ENCODE peak calls at places on chromosome 14, in eight cellular contexts. Y, S, N, C, F, I, E and J are unnamed samples.
A peak's percentile ranks its signal among the peaks of the same experiment; 100 is the strongest.

GRCh38 chr14:56244138-56244789 is 126.1 kb downstream of the PELI2 start:
- DNase-seq in N (no peak), I (no peak), F (no peak), S (no peak), Y (no peak), E (no peak), C (peak; percentile 21), J (no peak)

GRCh38 chr14:49593016-49593415 is 5.7 kb upstream of the LRR1 start:
- DNase-seq in N (no peak), F (no peak), E (no peak), I (no peak), S (no peak), Y (no peak), C (no peak), J (no peak)

GRCh38 chr14:95255013-95255412 is 64.7 kb downstream of the CLMN start:
- DNase-seq in F (no peak), I (no peak), S (no peak), E (no peak), Y (no peak), N (no peak), C (no peak), J (no peak)

GRCh38 chr14:21268612-21269251 is 510 bp downstream of the HNRNPC start:
- DNase-seq in N (peak; percentile 39), E (no peak), F (peak; percentile 54), Y (no peak), S (peak; percentile 73), I (peak; percentile 18), C (peak; percentile 70), J (no peak)

GRCh38 chr14:24251880-24252288 is 9.5 kb upstream of the TINF2 start:
- DNase-seq in Y (no peak), I (no peak), N (no peak), E (no peak), S (no peak), C (no peak), F (no peak), J (no peak)

GRCh38 chr14:60649815-60650381 is 621 bp upstream of the SIX1 start:
- DNase-seq in N (peak; percentile 51), S (no peak), E (no peak), C (no peak), I (peak; percentile 44), Y (peak; percentile 25), F (peak; percentile 41), J (no peak)

GRCh38 chr14:64960762-64961276 is 11.3 kb downstream of the RAB15 start:
- DNase-seq in C (no peak), N (no peak), E (no peak), I (no peak), Y (no peak), S (no peak), F (peak; percentile 34), J (no peak)

GRCh38 chr14:101729382-101729781 is 32.1 kb upstream of the PPP2R5C start:
- DNase-seq in I (no peak), E (no peak), C (no peak), Y (no peak), N (no peak), S (no peak), F (no peak), J (no peak)

GRCh38 chr14:90580381-90581335 is 183.8 kb downstream of the CALM1 start:
- DNase-seq in I (peak; percentile 60), F (no peak), Y (no peak), C (no peak), N (no peak), E (no peak), S (no peak), J (no peak)

GRCh38 chr14:104025481-104025975 is 60.0 kb upstream of the ASPG start:
- DNase-seq in S (no peak), F (no peak), C (no peak), I (no peak), E (no peak), N (no peak), Y (no peak), J (no peak)

GRCh38 chr14:60563113-60563512 is 54.2 kb downstream of the SIX6 start:
- DNase-seq in N (no peak), E (no peak), Y (no peak), I (no peak), C (no peak), S (no peak), F (no peak), J (no peak)

GRCh38 chr14:68815288-68816182 is 22.7 kb upstream of the ZFP36L1 start:
- DNase-seq in S (peak; percentile 63), Y (no peak), E (peak; percentile 34), F (no peak), I (no peak), C (no peak), N (no peak), J (peak; percentile 66)

GRCh38 chr14:96125536-96125935 is 79.1 kb upstream of the BDKRB2 start:
- DNase-seq in C (no peak), F (no peak), E (no peak), N (no peak), I (no peak), S (peak; percentile 39), Y (no peak), J (no peak)

DNA sequence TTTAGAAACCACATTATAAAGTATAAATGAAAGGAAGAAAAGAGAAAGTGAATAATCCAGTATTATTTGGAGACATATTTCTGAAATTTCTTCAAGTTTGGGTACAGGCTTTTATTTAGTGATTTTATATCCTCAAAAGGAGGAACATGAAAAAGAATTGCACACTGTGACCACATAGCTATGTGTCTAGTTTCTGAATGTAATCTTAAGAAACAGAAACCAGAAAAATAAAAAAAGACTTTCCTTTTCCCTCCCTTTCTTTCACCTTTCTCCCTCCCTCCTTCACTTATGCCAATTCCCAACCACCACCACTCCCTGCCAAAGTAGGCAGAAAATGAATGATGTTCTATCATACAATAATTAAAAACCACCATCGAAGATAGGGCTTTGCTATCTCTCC is 189.6 kb downstream of the PRKD1 start:
- DNase-seq in F (no peak), S (no peak), E (no peak), Y (no peak), I (no peak), N (no peak), C (no peak), J (no peak)
- TF ChIP-seq CTCF in F (no peak), S (no peak), E (no peak), Y (no peak), I (no peak), N (no peak), C (no peak), J (no peak)

DNA sequence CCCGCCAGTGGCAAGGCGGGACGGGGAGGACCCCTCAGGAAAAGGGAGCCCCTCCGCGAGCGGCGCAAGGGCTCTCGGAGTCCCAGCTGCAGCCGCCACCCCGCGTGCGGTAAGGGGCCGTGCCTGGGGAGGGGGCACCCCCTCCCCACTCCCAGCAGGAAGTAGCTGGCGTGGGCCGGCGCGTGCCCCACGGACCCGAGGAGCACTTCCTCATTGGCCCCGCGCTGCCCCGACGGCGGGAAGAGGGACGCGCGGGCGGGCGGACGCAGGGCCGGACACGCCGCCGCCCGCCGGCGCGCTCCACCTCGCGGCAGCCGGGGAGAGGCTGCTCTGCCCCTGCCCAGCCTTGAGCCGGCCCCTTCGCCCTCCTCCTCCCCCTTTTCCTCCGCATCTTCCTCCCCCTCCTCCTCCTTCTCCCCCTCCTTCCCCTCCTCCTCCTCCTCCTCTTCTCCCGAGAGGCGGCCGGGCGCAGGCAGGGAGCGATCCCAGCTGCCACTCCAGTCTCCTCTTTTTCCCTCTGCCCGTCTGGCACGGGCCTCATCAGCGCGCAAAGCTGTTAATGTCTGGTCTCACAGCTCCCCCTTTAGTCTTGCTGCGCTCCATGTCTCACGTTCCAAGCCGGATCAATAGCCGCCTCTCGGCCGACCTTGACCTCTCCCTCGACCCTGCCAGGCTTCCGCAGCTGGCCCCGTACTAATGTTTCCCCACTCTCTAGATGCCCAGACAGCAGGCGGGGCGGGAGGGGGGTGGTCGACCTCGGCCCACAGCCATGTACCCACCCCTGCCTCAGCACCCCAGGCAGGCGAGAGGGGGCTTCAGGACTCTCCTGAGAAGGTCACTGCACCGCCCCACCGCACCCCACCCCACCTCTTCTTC is 2.6 kb upstream of the BCL11B start:
- DNase-seq in S (peak; percentile 72), I (peak; percentile 87), C (peak; percentile 91), N (no peak), F (peak; percentile 82), E (peak; percentile 41), Y (peak; percentile 79), J (peak; percentile 89)
- TF ChIP-seq CTCF in S (no peak), I (peak; percentile 32), C (peak; percentile 62), N (no peak), F (no peak), E (peak; percentile 24), Y (peak; percentile 72), J (peak; percentile 72)

GRCh38 chr14:97930191-97930590 is 1133.0 kb downstream of the VRK1 start:
- DNase-seq in F (no peak), E (no peak), S (no peak), C (no peak), N (no peak), Y (no peak), I (no peak), J (no peak)

GRCh38 chr14:97920201-97920600 is 1123.0 kb downstream of the VRK1 start:
- DNase-seq in Y (no peak), S (no peak), C (peak; percentile 35), I (no peak), F (no peak), N (no peak), E (no peak), J (no peak)

DNA sequence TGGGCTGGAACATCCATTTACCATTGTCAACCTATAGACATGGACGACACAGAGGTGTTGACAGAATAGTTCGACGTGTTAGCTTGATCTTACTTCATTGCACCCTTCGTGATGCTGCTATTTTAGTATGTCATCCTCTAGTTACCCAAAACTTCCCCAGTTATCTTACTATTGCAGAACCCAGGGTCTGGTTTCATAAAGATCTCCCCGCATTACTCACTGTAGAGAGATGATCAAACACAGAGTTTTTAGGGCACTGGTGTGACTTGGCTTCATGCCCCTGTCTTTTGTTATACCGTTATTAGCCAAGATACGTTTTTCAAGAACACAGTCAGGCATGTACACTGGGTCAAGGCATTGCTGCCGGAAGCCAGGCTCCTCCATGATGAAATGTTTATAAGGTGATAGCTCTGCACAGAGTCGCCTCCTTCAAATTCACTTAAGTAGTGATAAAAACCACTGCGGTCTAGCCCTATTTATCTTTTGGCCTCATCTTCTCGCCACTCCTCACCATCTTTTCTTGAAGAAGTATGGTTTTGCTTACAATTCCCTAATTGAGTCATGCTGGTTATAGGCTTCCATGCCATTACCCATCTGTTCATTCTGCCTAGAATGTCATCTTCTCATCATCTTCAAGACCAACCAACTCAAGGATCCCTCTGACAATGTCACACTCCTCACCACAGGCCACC is 1127.9 kb downstream of the VRK1 start:
- DNase-seq in N (no peak), E (no peak), S (no peak), Y (no peak), I (no peak), F (no peak), C (peak; percentile 78), J (no peak)
- TF ChIP-seq CTCF in N (no peak), E (no peak), S (no peak), Y (no peak), I (no peak), F (no peak), C (no peak), J (no peak)

GRCh38 chr14:77799863-77800730 is at the start of gene ADCK1:
- DNase-seq in C (peak; percentile 72), Y (peak; percentile 66), F (peak; percentile 87), S (peak; percentile 98), I (peak; percentile 86), E (peak; percentile 90), N (peak; percentile 86), J (peak; percentile 84)

GRCh38 chr14:77805703-77806102 is 5.8 kb downstream of the ADCK1 start:
- DNase-seq in E (no peak), S (no peak), I (no peak), F (no peak), C (no peak), N (no peak), Y (no peak), J (no peak)

GRCh38 chr14:77804592-77804991 is 4.7 kb downstream of the ADCK1 start:
- DNase-seq in E (no peak), S (peak; percentile 7), I (no peak), F (no peak), N (no peak), Y (no peak), C (peak; percentile 75), J (no peak)

GRCh38 chr14:77800814-77801213 is 905 bp downstream of the ADCK1 start:
- DNase-seq in I (no peak), E (no peak), Y (no peak), N (no peak), S (no peak), F (no peak), C (no peak), J (no peak)
- TF ChIP-seq CTCF in I (no peak), E (no peak), Y (no peak), N (no peak), S (no peak), F (no peak), C (no peak), J (no peak)